ENCODE peak calls at places on chromosomes 1 and 21, in five cellular contexts. Y is CD4-positive, alpha-beta memory T cell; E is mucosa of gallbladder; P is WTC11; R is NCI-H2107. U is an unnamed sample.
A peak's percentile ranks its signal among the peaks of the same experiment; 100 is the strongest.

GRCh38 chr1:220579317-220579716 is 51.4 kb downstream of the MARK1 start:
- DNase-seq in Y (no peak), P (no peak), E (no peak), R (no peak), U (no peak)

GRCh38 chr1:230366504-230366915 is 59.6 kb downstream of the PGBD5 start:
- DNase-seq in E (no peak), Y (no peak), R (no peak), P (no peak), U (no peak)

GRCh38 chr1:201459052-201459451 is 9.9 kb downstream of the PHLDA3 start:
- DNase-seq in Y (no peak), R (no peak), E (no peak), P (no peak), U (no peak)

GRCh38 chr1:100883963-100884362 is 10.7 kb downstream of the EXTL2 start:
- DNase-seq in P (no peak), R (no peak), E (no peak), Y (no peak), U (no peak)

GRCh38 chr21:44712203-44713028 is 1.0 kb upstream of the TSPEAR start:
- DNase-seq in Y (no peak), E (no peak), P (no peak), R (no peak), U (no peak)

GRCh38 chr1:118077331-118078055 is 107.5 kb downstream of the SPAG17 start:
- DNase-seq in Y (no peak), R (no peak), P (no peak), E (no peak), U (no peak)

GRCh38 chr1:41481109-41481775 is 3.2 kb downstream of the EDN2 start:
- DNase-seq in P (no peak), R (peak; percentile 44), E (no peak), Y (no peak), U (no peak)

GRCh38 chr1:31744165-31744888 is 19.8 kb downstream of the ADGRB2 start:
- DNase-seq in P (no peak), Y (peak; percentile 14), R (no peak), E (no peak), U (no peak)

GRCh38 chr1:184563308-184563707 is 176.5 kb downstream of the C1orf21 start:
- DNase-seq in Y (no peak), R (no peak), P (no peak), E (no peak), U (no peak)

GRCh38 chr21:15222711-15223110 is 157.9 kb upstream of the NRIP1 start:
- DNase-seq in P (no peak), R (no peak), Y (no peak), E (no peak), U (peak; percentile 8)

GRCh38 chr1:167627865-167628641 is 2.0 kb upstream of the RCSD1 start:
- DNase-seq in R (no peak), E (no peak), P (no peak), Y (peak; percentile 81), U (peak; percentile 87)

GRCh38 chr1:209106237-209106741 is 477.2 kb upstream of the CAMK1G start:
- DNase-seq in R (peak; percentile 42), E (no peak), P (peak; percentile 17), Y (no peak), U (no peak)

GRCh38 chr1:30964706-30965105 is 56.1 kb upstream of the SDC3 start:
- DNase-seq in Y (no peak), P (no peak), E (no peak), R (no peak), U (no peak)

GRCh38 chr21:31530918-31531705 is 128.4 kb upstream of the SOD1 start:
- DNase-seq in Y (no peak), R (peak; percentile 91), E (no peak), P (no peak), U (no peak)

GRCh38 chr1:214292317-214292716 is 11.4 kb downstream of the SMYD2 start:
- DNase-seq in P (no peak), E (no peak), R (no peak), Y (no peak), U (no peak)

GRCh38 chr21:38574895-38575294 is 76.6 kb upstream of the ERG start:
- DNase-seq in E (no peak), R (no peak), Y (no peak), P (no peak), U (no peak)

U was measured in activated CD4-positive, alpha-beta T cell treated with anti-CD3 and anti-CD28 coated beads for 36 hours.